ENCODE peak calls at places on chromosome 10, in nine cellular contexts. One of them, this sample, is unnamed.

GRCh38 chr10:10826125-10826524 is 191.5 kb upstream of the CELF2 start:
- DNase-seq in heart left ventricle: no peak
- DNase-seq in tibial nerve: no peak
- DNase-seq in A549: no peak
- DNase-seq in HCT116: no peak
- DNase-seq in endothelial cell of umbilical vein: peak; percentile 76
- DNase-seq in stomach: no peak
- DNase-seq in suprapubic skin: no peak
- DNase-seq in ovary: no peak
- DNase-seq in this sample: no peak

GRCh38 chr10:101028446-101029244 is 2.3 kb downstream of the PDZD7 start:
- DNase-seq in heart left ventricle: no peak
- DNase-seq in tibial nerve: no peak
- DNase-seq in A549: no peak
- DNase-seq in HCT116: no peak
- DNase-seq in endothelial cell of umbilical vein: no peak
- DNase-seq in stomach: no peak
- DNase-seq in suprapubic skin: no peak
- DNase-seq in ovary: no peak
- DNase-seq in this sample: peak; percentile 70

GRCh38 chr10:63140077-63140476 is 6.9 kb downstream of the NRBF2 start:
- DNase-seq in heart left ventricle: no peak
- DNase-seq in tibial nerve: no peak
- DNase-seq in A549: no peak
- DNase-seq in HCT116: no peak
- DNase-seq in endothelial cell of umbilical vein: no peak
- DNase-seq in stomach: no peak
- DNase-seq in suprapubic skin: no peak
- DNase-seq in ovary: no peak
- DNase-seq in this sample: no peak

GRCh38 chr10:66714741-66715140 is 211.1 kb upstream of the LRRTM3 start:
- DNase-seq in heart left ventricle: no peak
- DNase-seq in tibial nerve: no peak
- DNase-seq in A549: no peak
- DNase-seq in HCT116: no peak
- DNase-seq in endothelial cell of umbilical vein: no peak
- DNase-seq in stomach: no peak
- DNase-seq in suprapubic skin: no peak
- DNase-seq in ovary: no peak
- DNase-seq in this sample: no peak

GRCh38 chr10:123429631-123430257 is 236.4 kb upstream of the GPR26 start:
- DNase-seq in heart left ventricle: no peak
- DNase-seq in tibial nerve: no peak
- DNase-seq in A549: no peak
- DNase-seq in HCT116: no peak
- DNase-seq in endothelial cell of umbilical vein: no peak
- DNase-seq in stomach: no peak
- DNase-seq in suprapubic skin: no peak
- DNase-seq in ovary: no peak
- DNase-seq in this sample: no peak

GRCh38 chr10:89159761-89160160 is 47.4 kb downstream of the CH25H start:
- DNase-seq in heart left ventricle: no peak
- DNase-seq in tibial nerve: no peak
- DNase-seq in A549: no peak
- DNase-seq in HCT116: no peak
- DNase-seq in endothelial cell of umbilical vein: no peak
- DNase-seq in stomach: no peak
- DNase-seq in suprapubic skin: no peak
- DNase-seq in ovary: no peak
- DNase-seq in this sample: no peak

GRCh38 chr10:117133273-117134083 is 4.6 kb downstream of the VAX1 start:
- DNase-seq in heart left ventricle: no peak
- DNase-seq in tibial nerve: no peak
- DNase-seq in A549: no peak
- DNase-seq in HCT116: no peak
- DNase-seq in endothelial cell of umbilical vein: no peak
- DNase-seq in stomach: no peak
- DNase-seq in suprapubic skin: no peak
- DNase-seq in ovary: no peak
- DNase-seq in this sample: no peak

GRCh38 chr10:51301644-51302043 is 227.4 kb downstream of the PRKG1 start:
- DNase-seq in heart left ventricle: no peak
- DNase-seq in tibial nerve: no peak
- DNase-seq in A549: no peak
- DNase-seq in HCT116: no peak
- DNase-seq in endothelial cell of umbilical vein: peak; percentile 4
- DNase-seq in stomach: no peak
- DNase-seq in suprapubic skin: no peak
- DNase-seq in ovary: no peak
- DNase-seq in this sample: no peak

GRCh38 chr10:121365566-121365965 is 232.7 kb downstream of the FGFR2 start:
- DNase-seq in heart left ventricle: no peak
- DNase-seq in tibial nerve: no peak
- DNase-seq in A549: no peak
- DNase-seq in HCT116: no peak
- DNase-seq in endothelial cell of umbilical vein: no peak
- DNase-seq in stomach: no peak
- DNase-seq in suprapubic skin: no peak
- DNase-seq in ovary: no peak
- DNase-seq in this sample: no peak

GRCh38 chr10:28677889-28678686 is 767 bp downstream of the BAMBI start:
- DNase-seq in heart left ventricle: peak; percentile 31
- DNase-seq in tibial nerve: no peak
- DNase-seq in A549: no peak
- DNase-seq in HCT116: no peak
- DNase-seq in endothelial cell of umbilical vein: peak; percentile 59
- DNase-seq in stomach: peak; percentile 31
- DNase-seq in suprapubic skin: peak; percentile 62
- DNase-seq in ovary: no peak
- DNase-seq in this sample: no peak

GRCh38 chr10:77925410-77925794 is 1.2 kb downstream of the DLG5 start:
- DNase-seq in heart left ventricle: no peak
- DNase-seq in tibial nerve: peak; percentile 32
- DNase-seq in A549: no peak
- DNase-seq in HCT116: no peak
- DNase-seq in endothelial cell of umbilical vein: peak; percentile 17
- DNase-seq in stomach: no peak
- DNase-seq in suprapubic skin: no peak
- DNase-seq in ovary: no peak
- DNase-seq in this sample: peak; percentile 54

GRCh38 chr10:132845041-132845551 is 59.1 kb upstream of the NKX6-2 start:
- DNase-seq in heart left ventricle: no peak
- DNase-seq in tibial nerve: no peak
- DNase-seq in A549: no peak
- DNase-seq in HCT116: no peak
- DNase-seq in endothelial cell of umbilical vein: no peak
- DNase-seq in stomach: no peak
- DNase-seq in suprapubic skin: peak; percentile 43
- DNase-seq in ovary: no peak
- DNase-seq in this sample: no peak

DNA sequence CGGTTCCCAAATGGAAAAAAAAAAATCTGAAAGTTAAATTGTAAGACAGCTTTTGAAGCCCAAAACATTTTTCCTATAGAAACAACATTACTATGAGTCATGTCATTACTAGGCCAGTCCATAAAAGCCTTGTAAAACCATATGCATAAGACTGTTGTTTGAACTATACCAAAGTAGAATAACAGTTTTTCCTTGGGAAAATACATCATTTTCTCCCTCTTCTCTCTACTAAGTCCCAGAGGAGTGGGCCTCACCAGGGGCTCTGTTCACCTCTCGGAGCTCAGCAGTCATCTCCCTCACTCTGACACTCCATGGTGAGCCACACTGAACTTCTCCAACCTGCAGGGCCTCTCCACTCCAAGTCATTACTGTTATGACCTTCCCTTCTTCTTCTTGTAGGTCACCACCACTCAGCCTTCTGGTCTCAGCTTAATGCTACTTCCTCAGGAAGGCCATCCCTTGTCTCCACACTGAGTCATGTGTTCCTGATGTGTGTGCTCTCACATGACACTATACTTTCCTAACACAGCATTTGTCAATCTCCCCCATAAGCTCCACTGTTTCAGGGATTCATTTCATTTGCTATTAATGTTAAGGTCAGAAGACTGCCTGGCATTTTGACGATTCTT is 32.5 kb downstream of the ZNF438 start:
- DNase-seq in heart left ventricle: no peak
- DNase-seq in tibial nerve: peak; percentile 48
- DNase-seq in A549: no peak
- DNase-seq in HCT116: no peak
- DNase-seq in endothelial cell of umbilical vein: peak; percentile 85
- DNase-seq in stomach: peak; percentile 30
- DNase-seq in suprapubic skin: no peak
- DNase-seq in ovary: no peak
- DNase-seq in this sample: no peak
- TF ChIP-seq POLR2A in heart left ventricle: no peak
- TF ChIP-seq POLR2A in tibial nerve: peak; percentile 23
- TF ChIP-seq POLR2A in A549: no peak
- TF ChIP-seq POLR2A in HCT116: no peak
- TF ChIP-seq POLR2A in endothelial cell of umbilical vein: peak; percentile 80
- TF ChIP-seq POLR2A in stomach: no peak
- TF ChIP-seq POLR2A in suprapubic skin: no peak
- TF ChIP-seq POLR2A in ovary: no peak
- TF ChIP-seq POLR2A in this sample: no peak

DNA sequence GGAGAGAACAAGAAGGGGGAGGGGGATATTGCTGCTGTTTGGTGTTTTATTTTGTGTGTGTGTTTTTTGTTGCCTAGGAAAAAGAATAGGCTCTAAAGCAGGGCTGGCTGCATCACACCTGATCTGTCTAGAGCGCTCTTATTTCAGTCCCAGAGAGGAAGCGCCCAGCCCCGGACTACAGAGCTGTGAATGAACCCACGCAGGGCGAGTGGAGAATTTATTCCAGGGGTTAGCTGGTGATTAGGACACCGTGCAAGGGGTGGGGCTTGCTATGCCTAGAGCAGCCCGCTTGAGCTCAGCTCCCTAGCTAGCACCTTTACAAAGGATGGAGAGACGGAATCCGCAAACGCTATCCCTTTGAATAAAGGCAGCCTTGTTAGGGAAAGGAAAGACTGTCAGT is 642 bp upstream of the FAM13C start:
- DNase-seq in heart left ventricle: peak; percentile 57
- DNase-seq in tibial nerve: peak; percentile 59
- DNase-seq in A549: no peak
- DNase-seq in HCT116: no peak
- DNase-seq in endothelial cell of umbilical vein: peak; percentile 14
- DNase-seq in stomach: peak; percentile 50
- DNase-seq in suprapubic skin: peak; percentile 79
- DNase-seq in ovary: peak; percentile 74
- DNase-seq in this sample: peak; percentile 18
- TF ChIP-seq POLR2A in heart left ventricle: no peak
- TF ChIP-seq POLR2A in tibial nerve: no peak
- TF ChIP-seq POLR2A in A549: no peak
- TF ChIP-seq POLR2A in HCT116: no peak
- TF ChIP-seq POLR2A in endothelial cell of umbilical vein: no peak
- TF ChIP-seq POLR2A in stomach: no peak
- TF ChIP-seq POLR2A in suprapubic skin: no peak
- TF ChIP-seq POLR2A in ovary: peak; percentile 43
- TF ChIP-seq POLR2A in this sample: no peak

GRCh38 chr10:23095966-23096813 is 811 bp downstream of the MSRB2 start:
- DNase-seq in heart left ventricle: peak; percentile 62
- DNase-seq in tibial nerve: peak; percentile 42
- DNase-seq in A549: peak; percentile 34
- DNase-seq in HCT116: no peak
- DNase-seq in endothelial cell of umbilical vein: peak; percentile 59
- DNase-seq in stomach: peak; percentile 37
- DNase-seq in suprapubic skin: peak; percentile 74
- DNase-seq in ovary: peak; percentile 72
- DNase-seq in this sample: peak; percentile 23

GRCh38 chr10:23094786-23095403 is 484 bp upstream of the MSRB2 start:
- DNase-seq in heart left ventricle: no peak
- DNase-seq in tibial nerve: no peak
- DNase-seq in A549: no peak
- DNase-seq in HCT116: no peak
- DNase-seq in endothelial cell of umbilical vein: peak; percentile 57
- DNase-seq in stomach: no peak
- DNase-seq in suprapubic skin: no peak
- DNase-seq in ovary: no peak
- DNase-seq in this sample: no peak

GRCh38 chr10:23096814-23097549 is 1.6 kb downstream of the MSRB2 start:
- DNase-seq in heart left ventricle: peak; percentile 30
- DNase-seq in tibial nerve: no peak
- DNase-seq in A549: no peak
- DNase-seq in HCT116: no peak
- DNase-seq in endothelial cell of umbilical vein: peak; percentile 35
- DNase-seq in stomach: no peak
- DNase-seq in suprapubic skin: no peak
- DNase-seq in ovary: no peak
- DNase-seq in this sample: no peak

GRCh38 chr10:23099079-23099478 is 3.7 kb downstream of the MSRB2 start:
- DNase-seq in heart left ventricle: no peak
- DNase-seq in tibial nerve: no peak
- DNase-seq in A549: no peak
- DNase-seq in HCT116: no peak
- DNase-seq in endothelial cell of umbilical vein: no peak
- DNase-seq in stomach: no peak
- DNase-seq in suprapubic skin: no peak
- DNase-seq in ovary: no peak
- DNase-seq in this sample: no peak

GRCh38 chr10:23095404-23095965 is at the start of gene MSRB2:
- DNase-seq in heart left ventricle: peak; percentile 96
- DNase-seq in tibial nerve: peak; percentile 88
- DNase-seq in A549: peak; percentile 84
- DNase-seq in HCT116: peak; percentile 89
- DNase-seq in endothelial cell of umbilical vein: peak; percentile 90
- DNase-seq in stomach: peak; percentile 91
- DNase-seq in suprapubic skin: peak; percentile 96
- DNase-seq in ovary: peak; percentile 96
- DNase-seq in this sample: peak; percentile 86
- TF ChIP-seq POLR2A in heart left ventricle: peak; percentile 66
- TF ChIP-seq POLR2A in tibial nerve: peak; percentile 76
- TF ChIP-seq POLR2A in A549: peak; percentile 94
- TF ChIP-seq POLR2A in HCT116: peak; percentile 74
- TF ChIP-seq POLR2A in endothelial cell of umbilical vein: peak; percentile 89
- TF ChIP-seq POLR2A in stomach: no peak
- TF ChIP-seq POLR2A in suprapubic skin: peak; percentile 86
- TF ChIP-seq POLR2A in ovary: peak; percentile 84
- TF ChIP-seq POLR2A in this sample: peak; percentile 92

GRCh38 chr10:6088721-6089333 is at the start of gene RBM17:
- DNase-seq in heart left ventricle: peak; percentile 96
- DNase-seq in tibial nerve: peak; percentile 95
- DNase-seq in A549: peak; percentile 72
- DNase-seq in HCT116: peak; percentile 94
- DNase-seq in endothelial cell of umbilical vein: peak; percentile 97
- DNase-seq in stomach: peak; percentile 98
- DNase-seq in suprapubic skin: peak; percentile 98
- DNase-seq in ovary: peak; percentile 97
- DNase-seq in this sample: peak; percentile 70
- TF ChIP-seq POLR2A in heart left ventricle: no peak
- TF ChIP-seq POLR2A in tibial nerve: peak; percentile 67
- TF ChIP-seq POLR2A in A549: peak; percentile 59
- TF ChIP-seq POLR2A in HCT116: peak; percentile 68
- TF ChIP-seq POLR2A in endothelial cell of umbilical vein: peak; percentile 83
- TF ChIP-seq POLR2A in stomach: no peak
- TF ChIP-seq POLR2A in suprapubic skin: no peak
- TF ChIP-seq POLR2A in ovary: peak; percentile 52
- TF ChIP-seq POLR2A in this sample: peak; percentile 66

GRCh38 chr10:31031666-31032514 is at the start of gene ZNF438:
- DNase-seq in heart left ventricle: peak; percentile 97
- DNase-seq in tibial nerve: peak; percentile 97
- DNase-seq in A549: peak; percentile 73
- DNase-seq in HCT116: peak; percentile 80
- DNase-seq in endothelial cell of umbilical vein: peak; percentile 97
- DNase-seq in stomach: peak; percentile 96
- DNase-seq in suprapubic skin: peak; percentile 95
- DNase-seq in ovary: peak; percentile 98
- DNase-seq in this sample: peak; percentile 85
- TF ChIP-seq POLR2A in heart left ventricle: no peak
- TF ChIP-seq POLR2A in tibial nerve: peak; percentile 89
- TF ChIP-seq POLR2A in A549: peak; percentile 62
- TF ChIP-seq POLR2A in HCT116: peak; percentile 60
- TF ChIP-seq POLR2A in endothelial cell of umbilical vein: peak; percentile 82
- TF ChIP-seq POLR2A in stomach: no peak
- TF ChIP-seq POLR2A in suprapubic skin: peak; percentile 22
- TF ChIP-seq POLR2A in ovary: peak; percentile 84
- TF ChIP-seq POLR2A in this sample: peak; percentile 51

GRCh38 chr10:103193107-103193819 is at the start of gene NT5C2:
- DNase-seq in heart left ventricle: peak; percentile 86
- DNase-seq in tibial nerve: peak; percentile 66
- DNase-seq in A549: peak; percentile 46
- DNase-seq in HCT116: peak; percentile 64
- DNase-seq in endothelial cell of umbilical vein: peak; percentile 69
- DNase-seq in stomach: peak; percentile 85
- DNase-seq in suprapubic skin: peak; percentile 81
- DNase-seq in ovary: peak; percentile 83
- DNase-seq in this sample: peak; percentile 63
- TF ChIP-seq POLR2A in heart left ventricle: no peak
- TF ChIP-seq POLR2A in tibial nerve: peak; percentile 56
- TF ChIP-seq POLR2A in A549: peak; percentile 67
- TF ChIP-seq POLR2A in HCT116: peak; percentile 34
- TF ChIP-seq POLR2A in endothelial cell of umbilical vein: peak; percentile 62
- TF ChIP-seq POLR2A in stomach: no peak
- TF ChIP-seq POLR2A in suprapubic skin: no peak
- TF ChIP-seq POLR2A in ovary: no peak
- TF ChIP-seq POLR2A in this sample: peak; percentile 78

This sample was measured in H54.